ENCODE peak calls at places on chromosomes 11 and 22, in eight cellular contexts. Y is heart right ventricle, M is cardiac muscle cell, J is mucosa of descending colon, F is fibroblast of villous mesenchyme, E is pancreas, W is AG04449, O is foreskin fibroblast. C is an unnamed sample.

GRCh38 chr11:133191931-133192330 is 340.4 kb downstream of the OPCML start:
- DNase-seq in Y (no peak), M (no peak), J (no peak), F (no peak), E (no peak), W (no peak), O (no peak), C (no peak)

GRCh38 chr11:35047179-35047578 is 91.8 kb upstream of the CD44 start:
- DNase-seq in Y (no peak), M (no peak), J (peak), F (no peak), E (no peak), W (no peak), O (no peak), C (no peak)

GRCh38 chr22:35615156-35615555 is 2.0 kb downstream of the MB start:
- DNase-seq in Y (no peak), M (peak), J (no peak), F (peak), E (no peak), W (no peak), O (no peak), C (no peak)

GRCh38 chr11:98207086-98207485 is 813.7 kb upstream of the CNTN5 start:
- DNase-seq in Y (no peak), M (no peak), J (no peak), F (no peak), E (no peak), W (no peak), O (no peak), C (no peak)

GRCh38 chr22:23205330-23205729 is 25.0 kb downstream of the BCR start:
- DNase-seq in Y (no peak), M (no peak), J (no peak), F (no peak), E (no peak), W (no peak), O (no peak), C (no peak)

GRCh38 chr22:46007848-46008261 is 30.9 kb upstream of the WNT7B start:
- DNase-seq in Y (peak), M (peak), J (no peak), F (peak), E (peak), W (peak), O (peak), C (peak)

GRCh38 chr11:35122308-35122707 is 16.7 kb upstream of the CD44 start:
- DNase-seq in Y (no peak), M (no peak), J (no peak), F (no peak), E (no peak), W (no peak), O (no peak), C (no peak)

GRCh38 chr11:104163100-104164027 is 583 bp downstream of the PDGFD start:
- DNase-seq in Y (peak), M (peak), J (peak), F (no peak), E (peak), W (no peak), O (peak), C (no peak)

GRCh38 chr22:21928048-21928447 is 24.6 kb downstream of the PPM1F start:
- DNase-seq in Y (no peak), M (no peak), J (no peak), F (no peak), E (no peak), W (no peak), O (no peak), C (no peak)

GRCh38 chr11:6345356-6345755 is 25.1 kb upstream of the CAVIN3 start:
- DNase-seq in Y (no peak), M (no peak), J (no peak), F (peak), E (no peak), W (no peak), O (peak), C (no peak)

GRCh38 chr11:27385245-27385644 is 22.2 kb upstream of the CCDC34 start:
- DNase-seq in Y (no peak), M (peak), J (no peak), F (peak), E (no peak), W (peak), O (peak), C (peak)

GRCh38 chr11:19712281-19713220 is at the start of gene NAV2:
- DNase-seq in Y (peak), M (peak), J (peak), F (peak), E (peak), W (no peak), O (peak), C (no peak)

GRCh38 chr11:94379619-94380018 is 21.6 kb downstream of the GPR83 start:
- DNase-seq in Y (no peak), M (no peak), J (no peak), F (no peak), E (no peak), W (no peak), O (no peak), C (no peak)

GRCh38 chr22:49763138-49763537 is 64.5 kb downstream of the BRD1 start:
- DNase-seq in Y (no peak), M (no peak), J (no peak), F (no peak), E (no peak), W (no peak), O (no peak), C (no peak)

GRCh38 chr11:102666331-102666957 is 39.1 kb downstream of the MMP27 start:
- DNase-seq in Y (no peak), M (peak), J (peak), F (peak), E (no peak), W (no peak), O (peak), C (peak)

GRCh38 chr22:44192098-44192810 is 11.5 kb downstream of the PARVG start:
- DNase-seq in Y (no peak), M (peak), J (peak), F (no peak), E (no peak), W (no peak), O (no peak), C (no peak)

GRCh38 chr22:50118557-50119168 is 28.9 kb downstream of the MOV10L1 start:
- DNase-seq in Y (no peak), M (peak), J (no peak), F (peak), E (no peak), W (peak), O (peak), C (peak)

GRCh38 chr11:113528982-113529381 is 53.8 kb upstream of the DRD2 start:
- DNase-seq in Y (no peak), M (peak), J (no peak), F (no peak), E (no peak), W (no peak), O (no peak), C (no peak)

GRCh38 chr11:109864834-109865557 is 228.2 kb upstream of the ZC3H12C start:
- DNase-seq in Y (no peak), M (peak), J (no peak), F (peak), E (no peak), W (peak), O (peak), C (no peak)

GRCh38 chr11:75272391-75272790 is 31.8 kb downstream of the TPBGL start:
- DNase-seq in Y (no peak), M (no peak), J (no peak), F (no peak), E (no peak), W (no peak), O (no peak), C (no peak)

GRCh38 chr22:35403356-35403755 is 3.4 kb downstream of the MCM5 start:
- DNase-seq in Y (no peak), M (no peak), J (no peak), F (no peak), E (no peak), W (no peak), O (no peak), C (no peak)

GRCh38 chr22:48146426-48146825 is 1384.0 kb downstream of the TBC1D22A start:
- DNase-seq in Y (no peak), M (no peak), J (no peak), F (no peak), E (no peak), W (no peak), O (no peak), C (no peak)

GRCh38 chr11:19025799-19026406 is 34.6 kb downstream of the MRGPRX2 start:
- DNase-seq in Y (peak), M (peak), J (no peak), F (no peak), E (no peak), W (no peak), O (peak), C (no peak)

GRCh38 chr22:47805394-47805935 is 1043.0 kb downstream of the TBC1D22A start:
- DNase-seq in Y (no peak), M (no peak), J (no peak), F (no peak), E (no peak), W (no peak), O (no peak), C (no peak)

GRCh38 chr22:47192651-47193437 is 430.4 kb downstream of the TBC1D22A start:
- DNase-seq in Y (no peak), M (no peak), J (peak), F (no peak), E (no peak), W (no peak), O (no peak), C (no peak)

GRCh38 chr11:99952816-99953215 is 734.3 kb upstream of the ARHGAP42 start:
- DNase-seq in Y (no peak), M (peak), J (no peak), F (peak), E (no peak), W (no peak), O (no peak), C (peak)

GRCh38 chr22:44202261-44202789 is 21.6 kb downstream of the PARVG start:
- DNase-seq in Y (no peak), M (peak), J (no peak), F (peak), E (no peak), W (peak), O (peak), C (no peak)

GRCh38 chr11:34274712-34275398 is 83.0 kb downstream of the ABTB2 start:
- DNase-seq in Y (peak), M (peak), J (peak), F (peak), E (peak), W (peak), O (peak), C (peak)

GRCh38 chr11:78038697-78039313 is 15.7 kb upstream of the KCTD14 start:
- DNase-seq in Y (no peak), M (peak), J (peak), F (no peak), E (peak), W (no peak), O (no peak), C (no peak)

GRCh38 chr11:115409691-115410220 is 94.5 kb downstream of the CADM1 start:
- DNase-seq in Y (no peak), M (no peak), J (peak), F (peak), E (no peak), W (no peak), O (no peak), C (no peak)

GRCh38 chr11:105124756-105125155 is 14.8 kb downstream of the CARD18 start:
- DNase-seq in Y (no peak), M (no peak), J (no peak), F (no peak), E (no peak), W (no peak), O (peak), C (no peak)

GRCh38 chr11:72727521-72727920 is 24.7 kb downstream of the ARAP1 start:
- DNase-seq in Y (no peak), M (no peak), J (no peak), F (no peak), E (no peak), W (no peak), O (no peak), C (no peak)

GRCh38 chr22:46057762-46058420 is 80.9 kb upstream of the WNT7B start:
- DNase-seq in Y (peak), M (peak), J (peak), F (peak), E (no peak), W (no peak), O (peak), C (no peak)

GRCh38 chr11:111967651-111968050 is 30.5 kb downstream of the DIXDC1 start:
- DNase-seq in Y (peak), M (peak), J (no peak), F (no peak), E (no peak), W (no peak), O (no peak), C (no peak)

DNA sequence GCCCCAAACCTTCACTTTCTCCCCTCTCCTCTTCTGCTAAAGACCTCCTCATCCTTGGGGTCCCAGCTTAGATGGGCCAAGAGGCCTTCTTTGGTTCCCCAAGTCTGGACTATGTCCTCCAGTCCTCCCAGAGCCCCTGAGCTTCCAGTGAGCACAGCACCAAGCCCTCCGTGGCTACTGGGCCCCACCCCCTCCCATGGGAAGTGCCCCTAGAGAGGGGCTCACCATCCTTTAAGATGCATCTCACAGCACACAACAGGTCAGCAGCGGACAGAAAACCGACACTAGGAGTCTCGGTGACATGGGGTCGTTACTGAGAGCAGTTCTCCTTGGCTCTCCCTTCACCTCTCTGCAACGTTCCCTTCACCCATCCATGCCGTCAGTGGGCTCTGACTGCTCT is 2.7 kb downstream of the LRRC32 start:
- DNase-seq in Y (no peak), M (no peak), J (no peak), F (no peak), E (no peak), W (no peak), O (no peak), C (no peak)
- H3K4me3 ChIP-seq in Y (peak), M (no peak), J (no peak), F (peak), E (peak), W (no peak), O (peak), C (no peak)

DNA sequence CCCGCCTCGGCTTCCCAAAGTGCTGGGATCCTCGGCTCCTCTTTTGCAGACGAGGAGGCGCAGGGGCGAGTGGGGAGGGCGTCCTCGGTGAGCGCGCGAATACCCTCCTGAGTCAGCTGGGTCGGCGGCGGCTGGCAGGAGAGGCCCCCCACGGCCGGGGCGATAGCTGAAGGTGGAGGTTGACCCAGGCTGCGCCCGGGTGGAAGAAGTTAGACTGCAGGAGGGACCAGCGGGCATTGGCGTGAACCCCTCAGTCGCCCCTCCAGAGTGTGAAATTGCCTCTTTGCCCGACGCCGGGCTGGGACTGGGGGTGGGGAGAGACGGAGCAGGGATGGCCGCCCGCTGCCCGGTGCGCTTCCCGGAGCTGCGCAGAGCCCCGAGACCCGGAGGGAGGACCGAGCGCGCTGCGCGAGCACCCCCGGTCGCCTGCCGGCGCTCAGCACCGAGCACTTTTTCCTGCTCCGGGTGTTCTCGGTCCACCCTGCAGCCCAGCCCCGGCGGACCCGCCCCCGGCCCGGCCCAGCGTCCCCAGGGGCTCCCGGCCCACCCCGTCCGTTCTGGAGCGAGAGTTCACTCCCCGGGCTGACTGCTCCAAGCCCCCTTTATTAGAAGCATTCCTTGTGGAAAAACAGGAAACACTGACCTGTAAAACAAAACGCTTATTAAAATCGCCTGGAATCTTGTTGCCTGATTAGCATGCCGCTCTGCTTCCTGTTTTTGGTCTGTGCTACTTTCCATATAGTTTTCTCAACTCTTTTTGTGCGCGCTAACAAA is 13.7 kb upstream of the CPT1A start:
- DNase-seq in Y (peak), M (peak), J (peak), F (peak), E (no peak), W (no peak), O (peak), C (no peak)
- TF ChIP-seq CTCF in Y (peak), M (peak), J (peak), F (no peak), E (no peak), W (no peak), O (no peak), C (no peak)

GRCh38 chr11:117187428-117187798 is 8.9 kb downstream of the SIDT2 start:
- DNase-seq in Y (no peak), M (no peak), J (no peak), F (no peak), E (no peak), W (no peak), O (no peak), C (no peak)

GRCh38 chr11:117187799-117188481 is 9.4 kb downstream of the SIDT2 start:
- DNase-seq in Y (no peak), M (no peak), J (no peak), F (no peak), E (no peak), W (no peak), O (no peak), C (no peak)

GRCh38 chr11:117189941-117190544 is 9.1 kb upstream of the TAGLN start:
- DNase-seq in Y (no peak), M (no peak), J (no peak), F (no peak), E (no peak), W (no peak), O (no peak), C (no peak)

GRCh38 chr11:117189191-117189940 is 9.8 kb upstream of the TAGLN start:
- DNase-seq in Y (no peak), M (no peak), J (no peak), F (no peak), E (no peak), W (no peak), O (no peak), C (no peak)

DNA sequence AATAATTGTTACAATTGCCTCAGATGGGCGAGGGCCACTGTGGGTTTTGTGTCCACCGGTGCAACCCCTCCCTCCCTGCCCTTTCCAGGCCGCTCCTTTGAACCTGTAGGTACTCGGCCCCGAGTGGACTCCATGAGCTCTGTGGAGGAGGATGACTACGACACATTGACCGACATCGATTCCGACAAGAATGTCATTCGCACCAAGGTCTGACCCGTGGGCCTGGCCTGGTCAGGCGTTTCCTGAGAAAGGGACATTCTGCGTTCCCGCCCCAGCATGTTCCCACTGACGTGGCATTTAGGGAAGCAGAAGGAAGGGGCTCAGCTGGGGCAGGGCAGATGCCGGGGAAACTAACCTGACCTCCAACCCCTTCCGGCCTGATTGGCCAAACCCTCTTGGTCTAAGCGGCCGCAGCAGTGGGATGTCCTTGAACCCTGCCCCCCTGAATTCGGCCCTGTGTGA is 10.1 kb downstream of the SIDT2 start:
- DNase-seq in Y (no peak), M (no peak), J (no peak), F (no peak), E (no peak), W (no peak), O (no peak), C (no peak)
- H3K4me3 ChIP-seq in Y (no peak), M (no peak), J (no peak), F (no peak), E (no peak), W (no peak), O (no peak), C (no peak)

DNA sequence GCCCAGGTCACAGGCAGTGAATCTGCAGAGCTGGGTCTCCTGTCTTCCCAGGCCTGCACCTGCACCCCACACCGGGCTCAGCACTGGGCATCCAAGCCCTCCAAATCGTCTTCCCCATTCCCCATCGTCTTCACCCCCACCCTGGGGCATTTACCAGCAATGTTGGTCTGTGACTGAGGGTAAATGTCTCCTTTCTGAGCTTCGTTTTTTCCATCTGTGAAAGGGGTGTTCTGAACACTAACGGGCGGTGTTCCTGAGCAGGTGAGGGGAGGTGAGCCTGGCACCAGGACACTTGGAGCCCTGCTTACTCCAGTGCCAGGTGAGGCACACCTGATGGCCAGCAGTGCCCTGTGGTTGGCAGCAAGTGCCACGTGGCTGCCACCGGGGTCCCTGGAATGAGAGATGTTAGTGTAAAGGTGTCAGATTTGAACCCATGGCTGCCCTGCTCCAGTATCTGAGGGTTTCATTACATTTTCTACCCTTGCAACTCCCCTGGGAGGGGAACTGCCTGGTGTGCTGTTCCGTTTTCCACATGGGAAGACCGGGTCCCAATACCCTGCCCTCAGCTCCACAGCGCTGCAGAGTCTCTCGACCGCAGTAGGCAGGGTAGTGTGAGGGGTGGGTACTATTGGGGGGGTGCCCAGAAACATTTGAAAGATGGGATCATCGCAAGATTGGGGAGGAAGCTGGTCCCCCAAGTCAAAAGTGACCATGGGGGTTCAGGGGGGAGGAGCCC is 1.9 kb downstream of the CDC42EP1 start:
- DNase-seq in Y (no peak), M (no peak), J (no peak), F (no peak), E (peak), W (no peak), O (no peak), C (no peak)
- TF ChIP-seq CTCF in Y (no peak), M (no peak), J (no peak), F (no peak), E (no peak), W (no peak), O (no peak), C (no peak)

DNA sequence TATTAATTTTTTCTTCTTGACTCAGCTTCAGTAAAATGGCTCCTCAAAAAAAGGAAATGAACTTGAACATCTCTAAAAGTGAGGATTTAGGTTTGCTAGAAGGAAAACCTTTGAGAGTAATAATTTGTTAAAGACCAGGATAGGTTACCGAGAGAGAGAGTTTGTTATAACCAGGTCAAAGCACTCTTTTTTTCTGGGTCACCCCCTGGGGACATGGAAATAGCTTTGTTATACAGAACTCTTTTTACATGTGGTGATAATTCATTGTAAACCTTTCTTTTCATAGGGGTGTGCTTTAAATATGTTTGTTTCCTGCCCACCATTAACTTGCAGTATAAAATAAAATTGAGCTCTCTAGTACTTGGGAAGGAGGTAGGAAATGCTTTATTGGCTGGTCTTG is 47.7 kb downstream of the DNAJC24 start:
- DNase-seq in Y (no peak), M (no peak), J (no peak), F (no peak), E (no peak), W (no peak), O (no peak), C (no peak)
- H3K4me3 ChIP-seq in Y (no peak), M (no peak), J (no peak), F (no peak), E (no peak), W (no peak), O (no peak), C (no peak)

C was measured in kidney epithelial cell.